ENCODE peak calls at places on chromosomes 11 and 22, in four cellular contexts. G is K562, C is SK-N-SH, H is H1. X is an unnamed sample.
A peak's percentile ranks its signal among the peaks of the same experiment; 100 is the strongest.

GRCh38 chr11:122721964-122722266 is 66.4 kb downstream of the UBASH3B start:
- DNase-seq in G (no peak), C (no peak), H (no peak), X (no peak)

GRCh38 chr11:34208266-34209135 is 103.1 kb downstream of the NAT10 start:
- DNase-seq in G (peak; percentile 39), C (no peak), H (no peak), X (no peak)

GRCh38 chr11:12868315-12869073 is 140.6 kb upstream of the RASSF10 start:
- DNase-seq in G (no peak), C (no peak), H (no peak), X (no peak)

GRCh38 chr11:67376873-67377808 is 3.7 kb upstream of the CLCF1 start:
- DNase-seq in G (no peak), C (no peak), H (no peak), X (no peak)

GRCh38 chr11:83544871-83545270 is 258.7 kb upstream of the CCDC90B start:
- DNase-seq in G (no peak), C (no peak), H (no peak), X (no peak)

GRCh38 chr11:47617417-47617809 is 23.2 kb upstream of the C1QTNF4 start:
- DNase-seq in G (no peak), C (no peak), H (no peak), X (no peak)

GRCh38 chr22:19523240-19524169 is 705 bp downstream of the CLDN5 start:
- DNase-seq in G (peak; percentile 56), C (peak; percentile 65), H (peak; percentile 74), X (peak; percentile 70)

GRCh38 chr11:202490-202889 is 4.7 kb downstream of the BET1L start:
- DNase-seq in G (no peak), C (no peak), H (peak; percentile 27), X (no peak)

GRCh38 chr22:46929689-46930225 is 167.3 kb downstream of the TBC1D22A start:
- DNase-seq in G (no peak), C (no peak), H (peak; percentile 34), X (no peak)

GRCh38 chr22:26658161-26658560 is 773 bp downstream of the MIAT start:
- DNase-seq in G (no peak), C (no peak), H (no peak), X (no peak)

GRCh38 chr22:19800761-19801244 is 40.2 kb downstream of the TBX1 start:
- DNase-seq in G (peak; percentile 76), C (peak; percentile 61), H (no peak), X (peak; percentile 58)

GRCh38 chr11:73549367-73549766 is 48.5 kb downstream of the FAM168A start:
- DNase-seq in G (no peak), C (no peak), H (no peak), X (no peak)

GRCh38 chr11:63567044-63567840 is 4.1 kb upstream of the PLAAT2 start:
- DNase-seq in G (peak; percentile 72), C (no peak), H (no peak), X (no peak)

GRCh38 chr11:13140028-13140870 is 131.1 kb downstream of the RASSF10 start:
- DNase-seq in G (no peak), C (no peak), H (no peak), X (no peak)

GRCh38 chr22:46923394-46923793 is 160.9 kb downstream of the TBC1D22A start:
- DNase-seq in G (no peak), C (no peak), H (peak; percentile 40), X (no peak)

GRCh38 chr11:45930031-45930794 is 7.8 kb downstream of the LARGE2 start:
- DNase-seq in G (no peak), C (peak; percentile 39), H (no peak), X (no peak)

GRCh38 chr22:17842386-17842785 is 68.1 kb upstream of the BID start:
- DNase-seq in G (no peak), C (no peak), H (no peak), X (no peak)

GRCh38 chr11:16902182-16902581 is 112.0 kb downstream of the PLEKHA7 start:
- DNase-seq in G (no peak), C (no peak), H (no peak), X (no peak)

GRCh38 chr22:38316340-38317236 is 645 bp downstream of the CSNK1E start:
- DNase-seq in G (peak; percentile 78), C (peak; percentile 79), H (peak; percentile 66), X (no peak)

GRCh38 chr11:86443415-86443814 is 68.7 kb downstream of the CCDC81 start:
- DNase-seq in G (no peak), C (no peak), H (no peak), X (no peak)

GRCh38 chr22:45200230-45200629 is 36.5 kb downstream of the NUP50 start:
- DNase-seq in G (no peak), C (no peak), H (no peak), X (no peak)

GRCh38 chr11:97974798-97975498 is 1045.8 kb upstream of the CNTN5 start:
- DNase-seq in G (no peak), C (no peak), H (no peak), X (no peak)

GRCh38 chr11:69044111-69045013 is 4.4 kb upstream of the TPCN2 start:
- DNase-seq in G (no peak), C (peak; percentile 77), H (peak; percentile 82), X (peak; percentile 76)

DNA sequence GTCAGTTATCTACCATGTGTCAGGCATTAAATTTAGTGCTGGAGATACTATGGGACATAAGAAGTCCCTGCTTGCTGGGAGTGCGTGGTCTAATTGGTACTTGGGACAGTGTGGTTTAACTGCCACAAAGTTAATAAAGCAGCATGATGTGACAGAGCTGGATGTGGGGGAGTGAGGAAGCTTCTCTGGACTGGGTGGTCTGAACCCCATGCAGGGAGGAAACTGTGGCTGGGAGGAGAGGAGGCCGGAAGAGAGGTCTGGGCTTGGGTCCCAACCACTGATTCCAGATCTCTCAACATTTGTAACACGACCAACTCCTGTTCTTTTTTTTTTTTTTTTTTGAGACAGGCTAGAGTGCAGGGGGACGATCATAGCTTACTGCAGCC is 37.1 kb downstream of the ST3GAL4 start:
- DNase-seq in G (no peak), C (no peak), H (no peak), X (no peak)
- TF ChIP-seq TEAD4 in G (no peak), C (no peak), H (no peak), X (no peak)

GRCh38 chr11:109027851-109028250 is 363.0 kb downstream of the DDX10 start:
- DNase-seq in G (no peak), C (no peak), H (no peak), X (no peak)
- TF ChIP-seq MAX in G (no peak), C (no peak), H (no peak), X (no peak)

GRCh38 chr11:134678152-134678551 is 266.1 kb upstream of the B3GAT1 start:
- DNase-seq in G (no peak), C (no peak), H (no peak), X (no peak)

GRCh38 chr11:134676516-134677287 is 264.7 kb upstream of the B3GAT1 start:
- DNase-seq in G (no peak), C (no peak), H (no peak), X (no peak)

GRCh38 chr11:134678744-134679143 is 266.7 kb upstream of the B3GAT1 start:
- DNase-seq in G (no peak), C (no peak), H (no peak), X (no peak)

GRCh38 chr11:134677338-134677948 is 265.4 kb upstream of the B3GAT1 start:
- DNase-seq in G (no peak), C (no peak), H (no peak), X (no peak)

DNA sequence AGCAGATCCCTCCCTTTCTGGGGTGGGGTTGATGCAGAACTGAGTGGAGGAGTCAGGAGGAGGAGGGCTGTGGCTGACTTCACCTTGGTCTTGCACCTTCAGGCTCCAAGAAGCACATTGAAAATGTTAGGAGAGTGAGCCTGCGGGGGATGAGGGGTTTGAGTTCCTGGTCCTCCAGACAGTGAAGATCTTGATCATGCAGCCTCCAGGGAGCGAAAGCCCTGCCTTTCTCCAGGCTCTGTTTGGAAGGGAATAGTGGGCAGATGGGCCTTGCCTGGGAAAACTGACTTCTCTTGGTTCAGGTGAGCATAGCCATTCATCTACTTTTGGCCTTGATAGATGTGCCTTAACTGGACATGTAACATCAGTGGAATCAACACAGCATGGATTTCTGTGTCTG is 267.6 kb upstream of the B3GAT1 start:
- DNase-seq in G (no peak), C (no peak), H (no peak), X (no peak)
- TF ChIP-seq TEAD4 in G (no peak), C (no peak), H (no peak), X (no peak)

GRCh38 chr11:108851781-108852180 is 186.9 kb downstream of the DDX10 start:
- DNase-seq in G (no peak), C (no peak), H (no peak), X (no peak)

GRCh38 chr11:108846009-108846408 is 181.1 kb downstream of the DDX10 start:
- DNase-seq in G (no peak), C (no peak), H (no peak), X (no peak)

GRCh38 chr11:108852701-108853100 is 187.8 kb downstream of the DDX10 start:
- DNase-seq in G (no peak), C (no peak), H (no peak), X (no peak)

GRCh38 chr11:108853151-108853550 is 188.3 kb downstream of the DDX10 start:
- DNase-seq in G (no peak), C (no peak), H (no peak), X (no peak)

DNA sequence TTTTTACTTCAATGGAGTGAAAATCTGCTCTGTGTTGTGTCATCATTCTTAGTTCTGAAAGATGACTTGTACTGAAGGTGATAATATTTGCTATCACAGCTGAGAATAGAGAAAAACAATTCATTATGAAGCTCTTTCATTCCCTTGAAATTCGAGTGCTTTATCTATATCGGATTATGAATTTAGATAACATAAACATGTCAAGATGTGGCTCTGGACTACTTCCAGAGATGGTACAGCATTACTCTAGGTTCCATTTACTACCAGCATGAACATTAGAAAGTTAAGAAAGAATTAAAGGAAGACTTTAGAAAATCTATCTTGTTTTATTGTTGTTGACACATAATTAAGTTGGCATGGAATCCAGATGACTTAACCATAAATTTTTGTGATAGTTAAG is 182.4 kb downstream of the DDX10 start:
- DNase-seq in G (no peak), C (peak; percentile 43), H (no peak), X (no peak)
- TF ChIP-seq MAX in G (no peak), C (no peak), H (no peak), X (no peak)

GRCh38 chr11:84775503-84775902 is 851.6 kb downstream of the DLG2 start:
- DNase-seq in G (no peak), C (no peak), H (no peak), X (no peak)

DNA sequence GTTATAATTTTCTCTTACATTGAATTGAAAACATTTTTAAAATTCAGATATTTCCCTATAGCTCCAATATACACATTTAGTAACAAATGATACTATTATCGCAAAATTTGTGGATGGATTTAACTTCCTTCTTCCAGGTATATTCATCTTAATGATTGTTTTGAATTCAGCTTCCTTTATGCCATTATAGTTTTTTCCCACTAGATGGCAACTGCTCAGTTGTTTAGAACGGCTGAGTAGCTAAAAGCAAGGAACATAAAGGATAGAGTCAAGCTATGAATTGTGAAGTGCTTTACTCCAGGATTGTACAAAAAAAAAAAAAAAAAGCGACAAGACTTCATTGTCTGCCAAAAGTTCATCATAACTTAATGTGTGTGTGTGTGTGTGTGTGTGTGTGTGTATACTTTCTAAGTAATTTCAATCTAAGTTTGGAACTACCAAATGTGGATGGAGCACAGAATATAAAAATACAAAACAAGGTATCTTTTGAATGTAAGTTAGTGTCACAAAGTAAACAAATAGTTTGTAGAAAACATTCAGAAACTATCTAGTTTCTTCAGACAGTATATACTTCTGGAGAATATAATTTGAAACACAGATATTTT is 846.4 kb downstream of the DLG2 start:
- DNase-seq in G (no peak), C (no peak), H (no peak), X (no peak)
- TF ChIP-seq TEAD4 in G (no peak), C (no peak), H (no peak), X (no peak)

GRCh38 chr11:1930448-1930802 is 10.9 kb downstream of the TNNT3 start:
- DNase-seq in G (no peak), C (no peak), H (no peak), X (no peak)
- TF ChIP-seq MAX in G (no peak), C (no peak), H (no peak), X (no peak)